ENCODE peak calls at places on chromosome 18, in five cellular contexts. L is body of pancreas, N is lower lobe of right lung, M is transverse colon, Y is DND-41. T is an unnamed sample.

GRCh38 chr18:32714571-32715148 is 58.2 kb downstream of the KLHL14 start:
- DNase-seq in L (peak; percentile 66), N (no peak), M (peak; percentile 31), Y (peak; percentile 75), T (peak; percentile 8)

GRCh38 chr18:49613141-49613641 is 51.3 kb downstream of the LIPG start:
- DNase-seq in L (peak; percentile 48), N (no peak), M (no peak), Y (no peak), T (no peak)

GRCh38 chr18:13629841-13630747 is 96.3 kb downstream of the FAM210A start:
- DNase-seq in L (peak; percentile 52), N (no peak), M (peak; percentile 49), Y (peak; percentile 56), T (peak; percentile 70)

GRCh38 chr18:72762505-72763122 is 105.2 kb downstream of the NETO1 start:
- DNase-seq in L (peak; percentile 9), N (no peak), M (no peak), Y (peak; percentile 9), T (no peak)

GRCh38 chr18:63366270-63366990 is 576 bp downstream of the KDSR start:
- DNase-seq in L (peak; percentile 69), N (peak; percentile 70), M (peak; percentile 77), Y (peak; percentile 73), T (peak; percentile 52)

GRCh38 chr18:79829136-79829854 is 31.6 kb downstream of the KCNG2 start:
- DNase-seq in L (no peak), N (no peak), M (no peak), Y (no peak), T (no peak)

GRCh38 chr18:21904856-21905255 is 164.3 kb downstream of the MIB1 start:
- DNase-seq in L (peak; percentile 9), N (no peak), M (no peak), Y (no peak), T (no peak)

GRCh38 chr18:35153609-35154273 is 87.1 kb upstream of the ZNF397 start:
- DNase-seq in L (no peak), N (no peak), M (no peak), Y (peak; percentile 45), T (no peak)

GRCh38 chr18:30280861-30281470 is 761.6 kb downstream of the DSC3 start:
- DNase-seq in L (peak; percentile 41), N (no peak), M (no peak), Y (peak; percentile 20), T (no peak)

GRCh38 chr18:36392163-36392887 is 94.8 kb downstream of the FHOD3 start:
- DNase-seq in L (no peak), N (no peak), M (no peak), Y (no peak), T (no peak)

GRCh38 chr18:54210463-54210862 is 14.0 kb downstream of the MBD2 start:
- DNase-seq in L (no peak), N (no peak), M (no peak), Y (no peak), T (no peak)

GRCh38 chr18:48199399-48199798 is 209.8 kb downstream of the ZBTB7C start:
- DNase-seq in L (no peak), N (no peak), M (no peak), Y (no peak), T (no peak)

GRCh38 chr18:49161627-49162026 is 210.9 kb upstream of the SMAD7 start:
- DNase-seq in L (no peak), N (no peak), M (no peak), Y (peak; percentile 26), T (no peak)

DNA sequence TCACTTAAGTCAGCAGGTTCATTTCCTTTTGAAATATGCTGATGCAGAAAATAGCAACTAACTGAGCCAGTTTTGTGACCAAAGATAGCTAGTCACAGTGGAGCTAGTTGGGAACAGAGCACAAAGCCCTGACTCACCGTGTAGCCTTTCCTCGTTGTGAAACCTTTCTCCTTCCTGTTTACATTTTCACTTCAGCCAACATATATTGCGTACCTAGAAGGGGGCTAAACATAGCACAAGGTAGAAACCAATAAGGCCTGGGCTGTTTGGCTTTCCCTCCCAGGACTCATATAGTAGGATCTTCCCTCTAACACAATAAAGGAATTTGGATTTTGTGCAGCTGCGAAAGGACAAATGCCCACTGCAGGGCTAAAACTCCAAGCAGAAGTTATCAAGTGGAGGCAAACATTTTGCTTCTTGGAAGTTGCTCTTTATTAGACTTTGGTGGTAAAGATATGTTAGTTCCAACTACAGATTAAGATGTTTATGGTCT is 24.5 kb upstream of the LPIN2 start:
- DNase-seq in L (peak; percentile 75), N (no peak), M (peak; percentile 41), Y (no peak), T (no peak)
- H3K27ac ChIP-seq in L (peak overlapping the region; percentile 76), N (peak overlapping the region; percentile 53), M (peak overlapping the region; percentile 35), Y (no peak overlapping the region), T (peak overlapping the region; percentile 40)

GRCh38 chr18:12310762-12311161 is 2.7 kb downstream of the TUBB6 start:
- DNase-seq in L (no peak), N (no peak), M (no peak), Y (no peak), T (no peak)
- H3K36me3 ChIP-seq in L (no peaks in the 10 kb centered on the region), N (peaks cover 44% of the 10 kb centered on the region), M (no peaks in the 10 kb centered on the region), Y (no peaks in the 10 kb centered on the region), T (no peaks in the 10 kb centered on the region)

GRCh38 chr18:11736656-11737055 is 47.6 kb downstream of the GNAL start:
- DNase-seq in L (no peak), N (no peak), M (no peak), Y (no peak), T (no peak)
- H3K27me3 ChIP-seq in L (no peaks in the 10 kb centered on the region), N (peaks cover 8% of the 10 kb centered on the region), M (no peaks in the 10 kb centered on the region), Y (peaks cover 15% of the 10 kb centered on the region), T (peaks cover 15% of the 10 kb centered on the region)

GRCh38 chr18:23137093-23137640 is 1.9 kb downstream of the CABLES1 start:
- DNase-seq in L (no peak), N (no peak), M (no peak), Y (no peak), T (no peak)
- H3K27ac ChIP-seq in L (no peak overlapping the region), N (peak overlapping the region; percentile 77), M (peak overlapping the region; percentile 60), Y (no peak overlapping the region), T (no peak overlapping the region)

GRCh38 chr18:3150688-3151087 is 69.1 kb downstream of the MYOM1 start:
- DNase-seq in L (no peak), N (no peak), M (no peak), Y (no peak), T (no peak)
- H3K36me3 ChIP-seq in L (no peaks in the 10 kb centered on the region), N (no peaks in the 10 kb centered on the region), M (no peaks in the 10 kb centered on the region), Y (no peaks in the 10 kb centered on the region), T (no peaks in the 10 kb centered on the region)

GRCh38 chr18:37529863-37530262 is 35.7 kb downstream of the CELF4 start:
- DNase-seq in L (no peak), N (no peak), M (no peak), Y (no peak), T (no peak)
- H3K27me3 ChIP-seq in L (no peaks in the 10 kb centered on the region), N (peaks cover 16% of the 10 kb centered on the region), M (peaks cover 23% of the 10 kb centered on the region), Y (peaks cover 5% of the 10 kb centered on the region), T (no peaks in the 10 kb centered on the region)

DNA sequence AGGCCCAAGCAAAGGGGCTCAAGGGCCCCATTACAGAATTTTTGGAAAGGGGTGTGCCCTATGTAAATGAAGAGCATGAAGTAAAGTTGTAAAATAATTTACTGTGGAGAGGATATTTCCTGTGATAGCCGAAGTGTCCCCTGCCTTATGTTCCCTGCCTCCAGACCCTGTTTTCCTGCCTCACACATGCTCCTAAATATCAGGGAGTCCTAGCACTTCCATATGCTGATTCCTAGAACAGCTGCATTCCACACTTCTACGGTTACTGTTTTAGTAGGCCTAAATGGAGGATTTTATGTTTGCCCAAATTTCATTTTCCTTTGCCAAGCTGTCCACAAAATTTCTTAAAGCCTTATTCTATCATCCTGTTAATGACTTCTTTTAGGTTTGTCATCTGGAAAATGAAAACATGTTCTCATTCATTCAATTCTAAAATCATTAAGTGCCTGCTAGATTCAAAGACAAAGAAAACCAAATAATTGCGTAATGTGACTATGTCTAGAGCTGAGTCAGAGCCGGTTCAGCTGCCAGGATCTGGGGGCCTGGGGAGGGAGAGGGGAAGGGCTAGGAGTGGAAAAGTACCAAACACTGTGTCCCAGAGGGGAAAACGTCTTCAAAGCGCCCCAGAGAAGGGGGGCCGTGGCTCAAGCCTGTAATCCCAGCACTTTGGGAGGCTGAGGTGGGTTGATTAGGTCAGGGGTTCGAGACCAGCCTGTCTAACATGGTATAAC is 25.8 kb upstream of the IMPA2 start:
- DNase-seq in L (peak; percentile 34), N (peak; percentile 73), M (peak; percentile 28), Y (no peak), T (no peak)
- H3K27ac ChIP-seq in L (peak overlapping the region; percentile 19), N (peak overlapping the region; percentile 46), M (peak overlapping the region; percentile 59), Y (no peak overlapping the region), T (no peak overlapping the region)

GRCh38 chr18:23541349-23542093 is 38.2 kb downstream of the RMC1 start:
- DNase-seq in L (no peak), N (no peak), M (no peak), Y (no peak), T (no peak)
- H3K36me3 ChIP-seq in L (peaks cover 14% of the 10 kb centered on the region), N (peaks cover 100% of the 10 kb centered on the region), M (no peaks in the 10 kb centered on the region), Y (peaks cover 90% of the 10 kb centered on the region), T (peaks cover 45% of the 10 kb centered on the region)

GRCh38 chr18:40437517-40437916 is 1517.5 kb upstream of the PIK3C3 start:
- DNase-seq in L (no peak), N (no peak), M (no peak), Y (no peak), T (no peak)

DNA sequence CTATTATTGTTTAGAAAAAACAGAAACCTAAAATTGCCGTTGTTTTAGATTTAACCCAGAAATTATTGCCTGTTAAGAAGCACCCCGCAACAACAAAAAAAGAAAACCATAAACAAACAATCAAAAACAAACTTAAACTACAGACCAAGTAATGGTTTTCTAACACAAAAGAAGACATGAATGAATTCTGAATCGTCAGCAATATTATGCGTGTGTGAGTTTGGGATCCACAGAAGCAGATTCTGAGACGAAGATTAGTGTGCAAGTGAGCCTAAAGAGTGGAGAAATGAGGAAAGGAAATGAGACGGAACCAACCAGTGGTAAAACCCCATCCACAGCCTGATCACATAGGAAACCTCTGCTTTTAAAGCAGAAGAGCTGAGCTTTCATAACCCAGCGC is 1514.9 kb upstream of the PIK3C3 start:
- DNase-seq in L (no peak), N (no peak), M (no peak), Y (no peak), T (no peak)
- H3K27me3 ChIP-seq in L (no peaks in the 10 kb centered on the region), N (no peaks in the 10 kb centered on the region), M (no peaks in the 10 kb centered on the region), Y (no peaks in the 10 kb centered on the region), T (no peaks in the 10 kb centered on the region)

DNA sequence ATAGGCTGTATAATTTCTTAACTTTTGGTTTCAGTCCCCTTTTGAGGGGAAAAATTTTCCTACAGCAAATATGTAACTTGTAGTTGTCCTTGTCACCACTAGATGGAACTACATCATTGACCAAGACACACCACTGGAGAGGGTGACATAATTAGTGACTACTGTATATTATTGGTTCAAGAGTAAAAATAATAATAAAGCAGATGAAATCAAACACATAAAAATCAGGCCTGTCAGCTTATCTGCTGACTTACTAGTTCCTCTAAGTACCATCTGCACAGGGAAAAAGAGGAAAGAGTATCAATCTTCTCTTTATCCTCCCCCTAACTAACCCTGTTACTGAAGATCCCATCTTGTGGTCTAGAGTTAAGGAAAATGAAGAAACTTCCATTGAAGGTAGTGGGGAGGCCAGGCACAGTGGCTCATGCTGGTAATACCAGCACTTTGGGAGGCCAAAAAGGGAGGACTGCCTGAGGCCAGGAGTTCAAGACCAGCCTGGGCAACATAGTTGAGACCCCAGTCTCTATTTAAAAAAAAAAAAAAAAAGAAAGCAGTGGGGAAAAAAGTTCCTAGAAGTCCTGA is 29.6 kb upstream of the ENOSF1 start:
- DNase-seq in L (no peak), N (no peak), M (no peak), Y (no peak), T (peak; percentile 42)
- H3K27ac ChIP-seq in L (no peak overlapping the region), N (no peak overlapping the region), M (no peak overlapping the region), Y (no peak overlapping the region), T (no peak overlapping the region)